ENCODE peak calls at places on chromosomes 3 and 15, in nine cellular contexts. One of them, this sample, is unnamed.

GRCh38 chr3:188421151-188421821 is 267.3 kb downstream of the LPP start:
- DNase-seq in mucosa of descending colon: no peak
- DNase-seq in HepG2: no peak
- DNase-seq in HFF-Myc: peak
- DNase-seq in mesothelial cell of epicardium: no peak
- DNase-seq in WTC11: no peak
- DNase-seq in natural killer cell: no peak
- DNase-seq in cardiac fibroblast: peak
- DNase-seq in tibial artery: no peak
- DNase-seq in this sample: no peak

GRCh38 chr3:12287727-12288465 is 974 bp upstream of the PPARG start:
- DNase-seq in mucosa of descending colon: peak
- DNase-seq in HepG2: no peak
- DNase-seq in HFF-Myc: no peak
- DNase-seq in mesothelial cell of epicardium: peak
- DNase-seq in WTC11: peak
- DNase-seq in natural killer cell: no peak
- DNase-seq in cardiac fibroblast: peak
- DNase-seq in tibial artery: no peak
- DNase-seq in this sample: no peak

GRCh38 chr3:51224843-51225242 is 160.2 kb upstream of the MANF start:
- DNase-seq in mucosa of descending colon: no peak
- DNase-seq in HepG2: no peak
- DNase-seq in HFF-Myc: no peak
- DNase-seq in mesothelial cell of epicardium: no peak
- DNase-seq in WTC11: no peak
- DNase-seq in natural killer cell: no peak
- DNase-seq in cardiac fibroblast: no peak
- DNase-seq in tibial artery: no peak
- DNase-seq in this sample: no peak

GRCh38 chr3:122066331-122067213 is 11.4 kb downstream of the CD86 start:
- DNase-seq in mucosa of descending colon: no peak
- DNase-seq in HepG2: no peak
- DNase-seq in HFF-Myc: no peak
- DNase-seq in mesothelial cell of epicardium: no peak
- DNase-seq in WTC11: no peak
- DNase-seq in natural killer cell: no peak
- DNase-seq in cardiac fibroblast: no peak
- DNase-seq in tibial artery: no peak
- DNase-seq in this sample: no peak

GRCh38 chr15:67049351-67050044 is 15.9 kb upstream of the SMAD3 start:
- DNase-seq in mucosa of descending colon: no peak
- DNase-seq in HepG2: peak
- DNase-seq in HFF-Myc: no peak
- DNase-seq in mesothelial cell of epicardium: no peak
- DNase-seq in WTC11: no peak
- DNase-seq in natural killer cell: no peak
- DNase-seq in cardiac fibroblast: peak
- DNase-seq in tibial artery: no peak
- DNase-seq in this sample: no peak

GRCh38 chr3:11662392-11662990 is 18.8 kb upstream of the VGLL4 start:
- DNase-seq in mucosa of descending colon: no peak
- DNase-seq in HepG2: peak
- DNase-seq in HFF-Myc: peak
- DNase-seq in mesothelial cell of epicardium: no peak
- DNase-seq in WTC11: no peak
- DNase-seq in natural killer cell: no peak
- DNase-seq in cardiac fibroblast: peak
- DNase-seq in tibial artery: no peak
- DNase-seq in this sample: no peak

GRCh38 chr15:59691194-59691805 is 2.2 kb upstream of the BNIP2 start:
- DNase-seq in mucosa of descending colon: no peak
- DNase-seq in HepG2: peak
- DNase-seq in HFF-Myc: no peak
- DNase-seq in mesothelial cell of epicardium: no peak
- DNase-seq in WTC11: no peak
- DNase-seq in natural killer cell: no peak
- DNase-seq in cardiac fibroblast: peak
- DNase-seq in tibial artery: peak
- DNase-seq in this sample: no peak

GRCh38 chr15:90101130-90101968 is 919 bp downstream of the IDH2 start:
- DNase-seq in mucosa of descending colon: peak
- DNase-seq in HepG2: no peak
- DNase-seq in HFF-Myc: no peak
- DNase-seq in mesothelial cell of epicardium: peak
- DNase-seq in WTC11: no peak
- DNase-seq in natural killer cell: no peak
- DNase-seq in cardiac fibroblast: peak
- DNase-seq in tibial artery: peak
- DNase-seq in this sample: peak

GRCh38 chr15:92928351-92928750 is 28.2 kb downstream of the CHD2 start:
- DNase-seq in mucosa of descending colon: no peak
- DNase-seq in HepG2: no peak
- DNase-seq in HFF-Myc: no peak
- DNase-seq in mesothelial cell of epicardium: no peak
- DNase-seq in WTC11: no peak
- DNase-seq in natural killer cell: no peak
- DNase-seq in cardiac fibroblast: no peak
- DNase-seq in tibial artery: no peak
- DNase-seq in this sample: no peak

DNA sequence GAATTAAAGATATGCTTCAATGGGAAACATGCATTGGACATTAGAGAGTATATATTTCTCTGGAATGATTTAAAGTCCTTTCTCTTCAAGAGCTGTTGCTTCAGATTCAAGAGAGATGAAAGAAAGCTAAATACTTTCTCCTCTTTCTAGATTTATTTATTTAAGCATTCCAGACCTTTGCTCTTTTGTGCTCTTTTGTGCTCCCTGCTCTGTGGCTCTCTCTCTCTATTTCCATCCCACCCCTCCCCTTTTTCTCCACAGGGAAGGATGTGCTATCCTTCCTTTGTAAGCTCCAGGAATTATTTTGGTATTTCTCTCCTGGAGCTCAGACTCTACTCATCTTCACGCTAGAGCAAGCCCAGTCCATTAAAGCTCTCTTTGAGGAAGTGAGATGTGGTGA is 871.9 kb upstream of the GBE1 start:
- DNase-seq in mucosa of descending colon: no peak
- DNase-seq in HepG2: peak
- DNase-seq in HFF-Myc: no peak
- DNase-seq in mesothelial cell of epicardium: no peak
- DNase-seq in WTC11: no peak
- DNase-seq in natural killer cell: no peak
- DNase-seq in cardiac fibroblast: no peak
- DNase-seq in tibial artery: no peak
- DNase-seq in this sample: no peak
- TF ChIP-seq CTCF in mucosa of descending colon: no peak
- TF ChIP-seq CTCF in HepG2: no peak
- TF ChIP-seq CTCF in HFF-Myc: no peak
- TF ChIP-seq CTCF in mesothelial cell of epicardium: no peak
- TF ChIP-seq CTCF in WTC11: no peak
- TF ChIP-seq CTCF in natural killer cell: no peak
- TF ChIP-seq CTCF in cardiac fibroblast: no peak
- TF ChIP-seq CTCF in tibial artery: no peak
- TF ChIP-seq CTCF in this sample: no peak

GRCh38 chr15:29018406-29018805 is 132.6 kb downstream of the APBA2 start:
- DNase-seq in mucosa of descending colon: no peak
- DNase-seq in HepG2: no peak
- DNase-seq in HFF-Myc: no peak
- DNase-seq in mesothelial cell of epicardium: no peak
- DNase-seq in WTC11: peak
- DNase-seq in natural killer cell: no peak
- DNase-seq in cardiac fibroblast: no peak
- DNase-seq in tibial artery: no peak
- DNase-seq in this sample: no peak
- TF ChIP-seq CTCF in mucosa of descending colon: no peak
- TF ChIP-seq CTCF in HepG2: peak
- TF ChIP-seq CTCF in HFF-Myc: no peak
- TF ChIP-seq CTCF in mesothelial cell of epicardium: no peak
- TF ChIP-seq CTCF in WTC11: no peak
- TF ChIP-seq CTCF in natural killer cell: no peak
- TF ChIP-seq CTCF in cardiac fibroblast: no peak
- TF ChIP-seq CTCF in tibial artery: no peak
- TF ChIP-seq CTCF in this sample: no peak

DNA sequence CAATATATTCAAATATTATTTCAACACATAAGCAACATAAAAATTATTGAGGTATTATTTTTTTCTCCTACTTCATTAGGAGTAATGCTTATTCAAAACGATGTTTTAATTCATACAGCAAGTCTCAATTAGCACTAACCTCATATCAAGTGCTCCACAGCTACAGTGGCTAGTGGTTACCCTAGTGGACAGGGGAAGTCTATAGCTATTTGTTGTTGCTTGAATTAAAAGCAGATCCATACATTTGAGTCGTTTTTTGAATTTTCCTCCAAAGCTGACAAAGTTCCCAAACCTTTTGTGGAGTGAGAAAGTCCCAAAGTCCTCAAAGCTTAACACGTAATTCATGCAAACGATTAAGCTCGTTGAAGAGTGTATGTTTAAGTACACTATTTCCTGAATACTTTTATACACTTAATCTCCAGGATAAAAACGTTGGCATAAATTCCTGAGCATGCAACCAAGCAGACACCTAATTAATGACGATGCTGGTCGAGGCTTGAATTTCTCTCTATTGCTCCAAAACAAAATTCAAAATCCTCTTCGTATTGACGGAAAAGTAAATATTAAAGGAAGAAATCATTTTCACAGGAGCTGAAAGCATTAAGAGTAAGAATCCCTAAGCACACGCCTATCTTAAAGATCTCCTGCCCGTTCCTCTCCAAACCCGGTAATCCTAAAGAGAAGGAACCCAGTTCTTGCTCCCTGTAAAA is 984 bp downstream of the VPS13C start:
- DNase-seq in mucosa of descending colon: no peak
- DNase-seq in HepG2: no peak
- DNase-seq in HFF-Myc: no peak
- DNase-seq in mesothelial cell of epicardium: no peak
- DNase-seq in WTC11: no peak
- DNase-seq in natural killer cell: no peak
- DNase-seq in cardiac fibroblast: peak
- DNase-seq in tibial artery: no peak
- DNase-seq in this sample: no peak
- TF ChIP-seq CTCF in mucosa of descending colon: no peak
- TF ChIP-seq CTCF in HepG2: no peak
- TF ChIP-seq CTCF in HFF-Myc: no peak
- TF ChIP-seq CTCF in mesothelial cell of epicardium: no peak
- TF ChIP-seq CTCF in WTC11: no peak
- TF ChIP-seq CTCF in natural killer cell: peak
- TF ChIP-seq CTCF in cardiac fibroblast: peak
- TF ChIP-seq CTCF in tibial artery: no peak
- TF ChIP-seq CTCF in this sample: no peak

GRCh38 chr15:65028921-65029735 is at the start of gene MTFMT:
- DNase-seq in mucosa of descending colon: peak
- DNase-seq in HepG2: peak
- DNase-seq in HFF-Myc: no peak
- DNase-seq in mesothelial cell of epicardium: peak
- DNase-seq in WTC11: peak
- DNase-seq in natural killer cell: peak
- DNase-seq in cardiac fibroblast: peak
- DNase-seq in tibial artery: peak
- DNase-seq in this sample: peak
- TF ChIP-seq CTCF in mucosa of descending colon: no peak
- TF ChIP-seq CTCF in HepG2: peak
- TF ChIP-seq CTCF in HFF-Myc: no peak
- TF ChIP-seq CTCF in mesothelial cell of epicardium: no peak
- TF ChIP-seq CTCF in WTC11: no peak
- TF ChIP-seq CTCF in natural killer cell: no peak
- TF ChIP-seq CTCF in cardiac fibroblast: no peak
- TF ChIP-seq CTCF in tibial artery: no peak
- TF ChIP-seq CTCF in this sample: no peak

DNA sequence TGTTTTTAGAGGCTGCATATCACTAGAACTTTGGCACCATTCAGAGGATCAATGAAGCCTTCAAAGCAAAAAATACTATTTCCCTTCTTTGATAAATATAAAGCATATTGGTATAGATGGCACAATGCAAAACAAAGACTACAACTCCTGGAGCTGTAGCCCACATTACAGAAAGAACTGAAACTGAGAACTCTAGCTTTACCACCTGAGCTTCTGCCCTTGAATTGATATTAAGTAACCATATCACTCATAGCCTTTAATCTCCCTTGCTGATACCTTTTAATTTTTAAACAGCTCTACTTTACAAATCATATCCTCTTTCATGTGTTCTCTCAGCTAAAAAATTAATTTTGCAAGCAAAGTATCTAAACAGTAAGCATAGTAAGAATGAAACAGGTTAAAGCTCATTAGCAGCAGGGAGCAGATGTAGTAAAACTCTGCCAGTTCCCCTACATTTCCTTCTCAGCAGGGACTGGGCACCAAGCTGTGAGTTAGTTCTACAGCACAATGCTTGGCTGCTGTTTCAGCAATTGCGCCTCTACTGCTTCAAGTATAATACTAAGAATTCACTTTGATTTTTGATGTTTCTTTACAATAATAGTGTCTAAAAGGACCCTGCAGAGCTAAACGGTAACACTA is 97.9 kb upstream of the NANOGP8 start:
- DNase-seq in mucosa of descending colon: no peak
- DNase-seq in HepG2: no peak
- DNase-seq in HFF-Myc: no peak
- DNase-seq in mesothelial cell of epicardium: no peak
- DNase-seq in WTC11: peak
- DNase-seq in natural killer cell: no peak
- DNase-seq in cardiac fibroblast: no peak
- DNase-seq in tibial artery: no peak
- DNase-seq in this sample: no peak
- TF ChIP-seq CTCF in mucosa of descending colon: no peak
- TF ChIP-seq CTCF in HepG2: no peak
- TF ChIP-seq CTCF in HFF-Myc: no peak
- TF ChIP-seq CTCF in mesothelial cell of epicardium: no peak
- TF ChIP-seq CTCF in WTC11: no peak
- TF ChIP-seq CTCF in natural killer cell: no peak
- TF ChIP-seq CTCF in cardiac fibroblast: no peak
- TF ChIP-seq CTCF in tibial artery: no peak
- TF ChIP-seq CTCF in this sample: no peak

DNA sequence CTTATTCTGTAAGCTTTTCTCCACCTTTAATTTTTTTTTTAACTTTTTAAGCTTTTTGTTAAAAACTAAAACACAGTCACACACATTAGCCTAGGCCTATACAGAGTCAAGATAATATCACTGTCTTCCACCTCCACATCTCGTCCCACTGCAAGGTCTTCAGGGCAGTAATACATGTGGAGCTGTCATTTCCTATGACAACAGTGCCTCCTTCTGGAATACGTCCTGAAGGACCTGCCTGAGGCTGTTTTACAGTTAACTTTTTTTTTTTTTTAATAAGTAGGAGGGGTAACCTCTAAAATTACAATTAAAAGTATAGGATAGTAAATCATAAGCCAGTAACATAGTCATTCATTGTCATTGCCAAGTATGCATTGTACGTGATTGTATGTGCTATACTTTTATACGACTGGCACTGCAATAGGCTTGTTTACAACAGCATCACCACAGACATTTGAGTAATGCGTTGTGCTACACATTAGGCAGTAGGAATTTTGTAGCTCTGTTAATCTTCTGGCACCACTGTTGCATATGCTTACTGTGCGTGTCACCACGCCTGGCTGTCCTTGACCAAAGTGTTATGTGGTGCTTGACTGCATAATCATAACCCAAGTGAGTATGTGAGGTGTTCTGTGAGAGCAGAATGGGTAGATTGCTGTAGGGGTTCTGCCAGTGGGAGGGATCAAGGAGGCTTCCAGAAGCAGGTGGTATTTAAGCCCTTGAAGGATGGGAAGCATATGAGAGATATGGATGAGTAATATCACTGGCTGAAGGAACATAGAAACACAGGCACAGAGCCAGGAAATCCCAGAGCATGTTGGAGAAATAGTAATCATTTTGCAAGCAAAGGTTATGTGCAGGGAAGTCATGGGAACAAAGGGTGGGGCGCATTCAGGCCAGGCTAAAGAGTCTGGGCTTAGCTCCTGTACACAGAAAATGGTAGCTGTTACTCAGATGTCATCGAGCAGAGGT is 18.3 kb downstream of the FBXO22 start:
- DNase-seq in mucosa of descending colon: no peak
- DNase-seq in HepG2: peak
- DNase-seq in HFF-Myc: peak
- DNase-seq in mesothelial cell of epicardium: no peak
- DNase-seq in WTC11: peak
- DNase-seq in natural killer cell: no peak
- DNase-seq in cardiac fibroblast: peak
- DNase-seq in tibial artery: peak
- DNase-seq in this sample: no peak
- TF ChIP-seq CTCF in mucosa of descending colon: peak
- TF ChIP-seq CTCF in HepG2: peak
- TF ChIP-seq CTCF in HFF-Myc: peak
- TF ChIP-seq CTCF in mesothelial cell of epicardium: peak
- TF ChIP-seq CTCF in WTC11: peak
- TF ChIP-seq CTCF in natural killer cell: no peak
- TF ChIP-seq CTCF in cardiac fibroblast: peak
- TF ChIP-seq CTCF in tibial artery: no peak
- TF ChIP-seq CTCF in this sample: no peak